ENCODE peak calls at places on chromosomes 3 and 15, in nine cellular contexts. S, G, T, N, W, H, P, L and R are unnamed samples.

GRCh38 chr15:66713843-66714508 is 11.9 kb downstream of the SMAD6 start:
- DNase-seq in S (no peak), G (no peak), T (no peak), N (no peak), W (no peak), H (no peak), P (no peak), L (no peak), R (no peak)

GRCh38 chr3:46665763-46666470 is 27.6 kb downstream of the ALS2CL start:
- DNase-seq in S (no peak), G (no peak), T (no peak), N (peak), W (no peak), H (no peak), P (peak), L (peak), R (no peak)

GRCh38 chr3:111311709-111312235 is 230.2 kb upstream of the CD96 start:
- DNase-seq in S (peak), G (no peak), T (peak), N (no peak), W (no peak), H (peak), P (no peak), L (no peak), R (peak)

GRCh38 chr3:16289144-16289889 is 24.3 kb downstream of the OXNAD1 start:
- DNase-seq in S (peak), G (peak), T (peak), N (no peak), W (no peak), H (no peak), P (no peak), L (no peak), R (peak)

GRCh38 chr3:143531101-143531500 is 317.2 kb downstream of the SLC9A9 start:
- DNase-seq in S (no peak), G (peak), T (no peak), N (no peak), W (no peak), H (no peak), P (no peak), L (no peak), R (no peak)

GRCh38 chr3:170802164-170803151 is 67.5 kb downstream of the RPL22L1 start:
- DNase-seq in S (peak), G (peak), T (peak), N (peak), W (no peak), H (no peak), P (no peak), L (no peak), R (peak)

GRCh38 chr15:67914537-67915373 is 74.9 kb upstream of the RNU6-1 start:
- DNase-seq in S (peak), G (no peak), T (peak), N (peak), W (no peak), H (peak), P (peak), L (no peak), R (peak)

GRCh38 chr3:129016366-129016724 is 15.2 kb downstream of the EFCC1 start:
- DNase-seq in S (no peak), G (no peak), T (no peak), N (no peak), W (peak), H (peak), P (no peak), L (no peak), R (no peak)

GRCh38 chr3:122858373-122858772 is 63.5 kb downstream of the SLC49A4 start:
- DNase-seq in S (peak), G (peak), T (peak), N (no peak), W (no peak), H (peak), P (no peak), L (no peak), R (peak)

GRCh38 chr3:119206611-119207511 is 33.5 kb downstream of the UPK1B start:
- DNase-seq in S (peak), G (no peak), T (no peak), N (peak), W (no peak), H (peak), P (no peak), L (no peak), R (no peak)

GRCh38 chr15:96334705-96335428 is 4.4 kb downstream of the NR2F2 start:
- DNase-seq in S (peak), G (peak), T (peak), N (peak), W (no peak), H (no peak), P (no peak), L (no peak), R (peak)

GRCh38 chr3:192091831-192092230 is 630.9 kb downstream of the PYDC2 start:
- DNase-seq in S (no peak), G (peak), T (no peak), N (no peak), W (no peak), H (no peak), P (no peak), L (no peak), R (no peak)

GRCh38 chr15:95718441-95718840 is 612.1 kb upstream of the NR2F2 start:
- DNase-seq in S (no peak), G (no peak), T (no peak), N (peak), W (no peak), H (no peak), P (peak), L (no peak), R (no peak)

GRCh38 chr3:13853978-13854296 is 25.9 kb downstream of the WNT7A start:
- DNase-seq in S (no peak), G (no peak), T (no peak), N (no peak), W (no peak), H (no peak), P (no peak), L (no peak), R (no peak)

GRCh38 chr3:126441256-126441880 is 34.3 kb downstream of the ZXDC start:
- DNase-seq in S (no peak), G (no peak), T (no peak), N (no peak), W (no peak), H (no peak), P (no peak), L (no peak), R (no peak)

GRCh38 chr15:83922895-83923294 is 269.0 kb downstream of the ADAMTSL3 start:
- DNase-seq in S (no peak), G (no peak), T (no peak), N (no peak), W (no peak), H (no peak), P (no peak), L (no peak), R (no peak)

GRCh38 chr15:83918011-83918410 is 264.1 kb downstream of the ADAMTSL3 start:
- DNase-seq in S (no peak), G (no peak), T (no peak), N (no peak), W (no peak), H (no peak), P (no peak), L (no peak), R (no peak)

GRCh38 chr15:83919319-83919830 is 265.5 kb downstream of the ADAMTSL3 start:
- DNase-seq in S (no peak), G (peak), T (no peak), N (no peak), W (no peak), H (no peak), P (no peak), L (peak), R (no peak)

GRCh38 chr15:83917432-83917831 is 263.5 kb downstream of the ADAMTSL3 start:
- DNase-seq in S (no peak), G (no peak), T (no peak), N (no peak), W (no peak), H (no peak), P (no peak), L (no peak), R (no peak)

DNA sequence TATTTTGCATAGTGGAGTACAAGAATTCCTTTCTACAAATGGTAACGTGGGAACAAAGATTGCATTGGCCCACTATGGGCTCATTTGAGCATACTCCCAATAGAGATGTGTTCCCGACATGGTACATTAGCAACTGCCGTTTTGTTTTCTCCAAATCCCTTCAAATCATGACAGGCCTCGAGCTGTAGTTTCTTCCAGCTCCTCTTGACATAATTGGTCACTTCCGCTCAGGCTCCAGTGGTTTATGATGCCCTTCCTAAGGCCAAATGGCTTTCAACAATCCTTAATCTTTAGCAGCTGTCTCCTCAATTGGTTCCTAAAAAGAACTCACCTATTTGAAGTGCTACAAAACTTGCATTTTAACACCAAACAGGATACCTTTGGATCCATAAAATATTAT is 266.2 kb downstream of the ADAMTSL3 start:
- DNase-seq in S (no peak), G (no peak), T (no peak), N (no peak), W (no peak), H (no peak), P (no peak), L (no peak), R (no peak)
- H3K4me3 ChIP-seq in S (no peak), G (no peak), T (no peak), N (no peak), W (no peak), H (no peak), P (no peak), L (no peak), R (no peak)

DNA sequence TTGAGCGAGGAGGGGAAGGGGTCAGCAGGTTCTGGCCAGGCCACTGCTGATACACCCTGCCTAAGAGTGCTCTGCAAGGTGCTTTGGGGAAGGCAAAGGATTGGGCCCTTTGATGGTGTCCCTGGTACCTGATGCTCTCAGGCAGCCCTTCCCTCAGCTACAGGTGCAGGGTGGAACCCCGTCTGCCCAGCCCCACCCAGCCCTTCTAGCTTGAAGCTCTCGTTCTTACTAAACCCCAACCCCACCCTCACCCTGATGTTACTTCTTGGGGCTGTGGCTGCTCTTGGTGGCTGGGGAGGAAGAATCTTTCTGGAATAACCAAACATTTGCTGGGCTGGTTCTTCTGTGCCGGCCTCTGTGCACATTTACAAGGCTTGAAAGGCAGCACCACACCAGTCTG is 6.4 kb downstream of the GNAI2 start:
- DNase-seq in S (no peak), G (no peak), T (no peak), N (no peak), W (no peak), H (no peak), P (no peak), L (no peak), R (no peak)
- H3K4me3 ChIP-seq in S (no peak), G (no peak), T (no peak), N (no peak), W (no peak), H (no peak), P (peak), L (peak), R (no peak)

GRCh38 chr3:160451602-160452001 is 2.0 kb upstream of the TRIM59 start:
- DNase-seq in S (no peak), G (no peak), T (no peak), N (no peak), W (no peak), H (no peak), P (no peak), L (no peak), R (no peak)

GRCh38 chr3:160449660-160450598 is at the start of gene TRIM59:
- DNase-seq in S (peak), G (peak), T (peak), N (peak), W (peak), H (peak), P (peak), L (peak), R (peak)

GRCh38 chr3:160447544-160447943 is 2.0 kb downstream of the TRIM59 start:
- DNase-seq in S (peak), G (peak), T (peak), N (no peak), W (no peak), H (no peak), P (no peak), L (no peak), R (peak)

GRCh38 chr3:160448845-160449659 is 534 bp downstream of the TRIM59 start:
- DNase-seq in S (peak), G (peak), T (peak), N (peak), W (no peak), H (peak), P (no peak), L (no peak), R (no peak)

GRCh38 chr3:160450846-160451245 is 1.3 kb upstream of the TRIM59 start:
- DNase-seq in S (peak), G (peak), T (peak), N (no peak), W (no peak), H (no peak), P (no peak), L (no peak), R (peak)
- H3K4me3 ChIP-seq in S (peak), G (no peak), T (no peak), N (no peak), W (no peak), H (no peak), P (no peak), L (no peak), R (peak)

GRCh38 chr3:42148982-42149432 is 57.9 kb downstream of the TRAK1 start:
- DNase-seq in S (peak), G (peak), T (peak), N (peak), W (no peak), H (no peak), P (peak), L (no peak), R (peak)

GRCh38 chr3:42152193-42152592 is 61.0 kb downstream of the TRAK1 start:
- DNase-seq in S (no peak), G (no peak), T (no peak), N (no peak), W (no peak), H (no peak), P (no peak), L (no peak), R (no peak)

GRCh38 chr3:42148086-42148842 is 57.1 kb downstream of the TRAK1 start:
- DNase-seq in S (no peak), G (no peak), T (no peak), N (no peak), W (no peak), H (no peak), P (no peak), L (no peak), R (no peak)

GRCh38 chr3:42151596-42152145 is 60.5 kb downstream of the TRAK1 start:
- DNase-seq in S (peak), G (no peak), T (no peak), N (no peak), W (no peak), H (no peak), P (no peak), L (no peak), R (no peak)

DNA sequence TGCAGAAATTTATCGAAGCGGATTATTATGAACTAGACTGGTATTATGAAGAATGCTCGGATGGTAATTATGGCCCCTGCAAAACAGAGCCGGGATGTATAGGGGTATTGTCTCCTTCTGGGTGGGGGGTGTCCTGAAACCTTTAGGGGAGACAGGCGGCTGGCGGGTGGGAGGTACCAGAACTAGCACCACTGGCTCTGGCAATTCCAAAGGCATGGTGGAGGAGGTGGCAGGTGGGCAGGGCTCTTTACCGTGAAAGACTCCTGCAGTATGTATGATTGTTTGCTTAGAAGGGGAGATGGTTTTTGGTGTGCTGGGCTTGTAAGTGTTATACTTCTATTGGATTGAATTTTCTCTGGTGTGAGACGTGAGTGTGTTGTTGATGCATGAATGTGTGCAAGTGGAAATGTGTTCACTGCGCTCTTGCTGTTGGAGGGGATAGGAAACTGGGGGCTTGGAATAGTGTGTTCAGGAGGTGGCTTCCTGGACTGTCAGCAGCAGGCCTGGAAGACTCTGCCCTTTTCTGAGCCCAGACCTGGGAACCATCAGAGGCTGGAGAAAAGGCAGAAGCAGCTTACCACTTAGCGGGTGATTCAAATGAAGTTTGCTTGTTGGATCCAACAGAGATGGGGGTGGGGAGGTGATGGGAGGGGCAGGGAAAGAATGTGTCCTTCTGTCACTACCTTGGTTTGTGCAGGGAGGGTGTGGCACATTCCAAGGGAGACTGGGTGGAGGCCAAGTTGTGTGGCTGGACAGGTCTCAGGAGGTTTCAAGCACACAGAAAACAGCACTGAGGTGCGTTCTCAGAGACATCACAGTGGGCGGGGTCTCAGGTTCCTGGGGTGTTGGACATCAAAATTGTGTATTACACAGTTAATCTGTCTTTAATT is 58.6 kb downstream of the TRAK1 start:
- DNase-seq in S (no peak), G (no peak), T (no peak), N (no peak), W (no peak), H (peak), P (no peak), L (no peak), R (no peak)
- H3K4me3 ChIP-seq in S (no peak), G (no peak), T (no peak), N (no peak), W (no peak), H (no peak), P (no peak), L (no peak), R (no peak)

GRCh38 chr3:33786565-33787327 is 11.7 kb upstream of the PDCD6IP start:
- DNase-seq in S (no peak), G (no peak), T (no peak), N (no peak), W (no peak), H (no peak), P (no peak), L (no peak), R (peak)
- H3K4me3 ChIP-seq in S (peak), G (peak), T (peak), N (peak), W (no peak), H (no peak), P (peak), L (no peak), R (peak)

GRCh38 chr3:63228677-63229076 is 49.4 kb upstream of the SYNPR start:
- DNase-seq in S (peak), G (peak), T (peak), N (no peak), W (no peak), H (peak), P (no peak), L (no peak), R (peak)
- H3K4me3 ChIP-seq in S (peak), G (no peak), T (no peak), N (no peak), W (no peak), H (no peak), P (no peak), L (no peak), R (no peak)

DNA sequence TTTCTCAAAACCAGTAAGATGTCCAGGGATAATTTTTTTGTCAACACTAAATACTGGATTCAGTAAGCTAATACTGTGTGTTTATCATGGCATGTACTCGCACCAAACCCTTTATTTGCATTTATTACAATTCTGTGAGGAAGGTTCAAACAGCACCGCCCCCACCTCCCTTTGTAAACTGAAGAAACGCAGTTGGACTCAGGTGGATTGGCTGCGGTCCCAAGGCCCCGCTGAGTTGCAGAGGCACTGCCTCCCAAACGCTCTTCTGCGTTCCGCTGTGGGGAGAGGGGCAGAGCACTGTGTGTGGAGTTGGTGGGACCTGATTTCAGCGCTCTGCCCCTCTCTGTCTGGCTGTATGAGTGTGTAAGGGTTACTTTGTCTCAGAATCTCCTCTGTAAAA is 1.2 kb downstream of the RCCD1 start:
- DNase-seq in S (no peak), G (no peak), T (no peak), N (no peak), W (no peak), H (peak), P (no peak), L (no peak), R (no peak)
- H3K4me3 ChIP-seq in S (peak), G (peak), T (no peak), N (no peak), W (peak), H (no peak), P (no peak), L (no peak), R (no peak)

GRCh38 chr3:194584866-194585265 is 48.4 kb downstream of the TMEM44 start:
- DNase-seq in S (peak), G (peak), T (peak), N (no peak), W (no peak), H (no peak), P (no peak), L (no peak), R (no peak)
- H3K4me3 ChIP-seq in S (peak), G (peak), T (peak), N (no peak), W (no peak), H (no peak), P (peak), L (no peak), R (no peak)

DNA sequence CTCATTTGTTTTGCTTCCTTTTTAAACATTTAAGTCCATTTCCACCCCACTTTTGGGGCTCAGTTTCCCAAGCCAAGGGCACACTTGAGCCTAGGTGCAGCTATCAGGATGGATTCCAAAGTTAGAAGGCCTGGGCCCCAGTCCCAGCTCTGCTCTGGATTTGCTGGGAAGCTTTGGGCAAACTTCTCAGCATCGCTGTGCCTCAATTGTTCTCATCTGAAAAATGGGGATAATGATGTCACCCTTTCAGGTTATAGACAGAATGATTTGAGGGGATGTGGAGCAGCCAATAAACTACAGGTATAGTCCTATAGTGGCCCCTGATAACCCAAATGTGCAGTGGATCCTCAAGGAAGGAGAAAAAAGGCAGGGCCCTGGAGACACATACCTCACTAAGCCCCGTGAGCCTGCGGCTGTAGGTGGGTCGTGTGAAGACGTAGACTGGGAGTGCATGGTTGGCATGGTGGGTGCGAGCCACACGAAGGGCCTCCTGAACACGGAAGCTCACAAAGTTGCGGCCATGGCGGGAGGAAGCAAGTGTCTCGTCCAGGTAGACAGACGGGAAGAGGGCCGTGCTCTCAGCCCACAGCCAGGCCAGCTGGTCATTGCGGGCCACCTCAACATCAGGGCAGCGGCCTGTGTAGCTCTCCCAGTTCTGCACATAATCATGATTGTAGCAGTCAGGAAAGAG is 3.2 kb downstream of the HYAL2 start:
- DNase-seq in S (no peak), G (no peak), T (no peak), N (no peak), W (no peak), H (no peak), P (no peak), L (no peak), R (no peak)
- H3K4me3 ChIP-seq in S (no peak), G (no peak), T (no peak), N (no peak), W (no peak), H (no peak), P (peak), L (no peak), R (no peak)